ENCODE peak calls at places on chromosome X, in four cellular contexts. One of them, this sample, is unnamed.

GRCh38 chrX:12894074-12894691 is 12.2 kb upstream of the TLR8 start:
- DNase-seq in Peyer's patch: peak
- DNase-seq in GM12878: no peak
- DNase-seq in fibroblast of lung: no peak
- DNase-seq in this sample: no peak

GRCh38 chrX:68895339-68896250 is 66.8 kb downstream of the EFNB1 start:
- DNase-seq in Peyer's patch: peak
- DNase-seq in GM12878: no peak
- DNase-seq in fibroblast of lung: peak
- DNase-seq in this sample: no peak

GRCh38 chrX:73765776-73766465 is 202.9 kb downstream of the CHIC1 start:
- DNase-seq in Peyer's patch: no peak
- DNase-seq in GM12878: no peak
- DNase-seq in fibroblast of lung: no peak
- DNase-seq in this sample: no peak

GRCh38 chrX:45505214-45505613 is 304.5 kb upstream of the DIPK2B start:
- DNase-seq in Peyer's patch: no peak
- DNase-seq in GM12878: no peak
- DNase-seq in fibroblast of lung: peak
- DNase-seq in this sample: no peak

GRCh38 chrX:135625995-135626394 is 87.4 kb upstream of the CT45A1 start:
- DNase-seq in Peyer's patch: no peak
- DNase-seq in GM12878: no peak
- DNase-seq in fibroblast of lung: no peak
- DNase-seq in this sample: no peak

GRCh38 chrX:121831601-121832000 is 784.2 kb downstream of the GLUD2 start:
- DNase-seq in Peyer's patch: no peak
- DNase-seq in GM12878: no peak
- DNase-seq in fibroblast of lung: peak
- DNase-seq in this sample: no peak

GRCh38 chrX:132532955-132533354 is 44.1 kb upstream of the MBNL3 start:
- DNase-seq in Peyer's patch: no peak
- DNase-seq in GM12878: no peak
- DNase-seq in fibroblast of lung: peak
- DNase-seq in this sample: no peak

GRCh38 chrX:153333271-153333670 is 682 bp upstream of the ZNF275 start:
- DNase-seq in Peyer's patch: no peak
- DNase-seq in GM12878: no peak
- DNase-seq in fibroblast of lung: peak
- DNase-seq in this sample: no peak

GRCh38 chrX:46574941-46575381 is 1.4 kb downstream of the CHST7 start:
- DNase-seq in Peyer's patch: no peak
- DNase-seq in GM12878: no peak
- DNase-seq in fibroblast of lung: peak
- DNase-seq in this sample: no peak

GRCh38 chrX:37420179-37420578 is 71.0 kb downstream of the PRRG1 start:
- DNase-seq in Peyer's patch: no peak
- DNase-seq in GM12878: no peak
- DNase-seq in fibroblast of lung: no peak
- DNase-seq in this sample: no peak

GRCh38 chrX:87661761-87662160 is 144.2 kb downstream of the KLHL4 start:
- DNase-seq in Peyer's patch: no peak
- DNase-seq in GM12878: no peak
- DNase-seq in fibroblast of lung: no peak
- DNase-seq in this sample: no peak

GRCh38 chrX:87663421-87663820 is 145.8 kb downstream of the KLHL4 start:
- DNase-seq in Peyer's patch: no peak
- DNase-seq in GM12878: no peak
- DNase-seq in fibroblast of lung: no peak
- DNase-seq in this sample: no peak

GRCh38 chrX:87664381-87664780 is 146.8 kb downstream of the KLHL4 start:
- DNase-seq in Peyer's patch: no peak
- DNase-seq in GM12878: no peak
- DNase-seq in fibroblast of lung: peak
- DNase-seq in this sample: no peak
- TF ChIP-seq CTCF in Peyer's patch: peak
- TF ChIP-seq CTCF in GM12878: peak
- TF ChIP-seq CTCF in fibroblast of lung: no peak
- TF ChIP-seq CTCF in this sample: peak

GRCh38 chrX:154411322-154411980 is at the start of gene TAFAZZIN:
- DNase-seq in Peyer's patch: peak
- DNase-seq in GM12878: no peak
- DNase-seq in fibroblast of lung: peak
- DNase-seq in this sample: no peak

GRCh38 chrX:154412468-154412867 is 1.1 kb downstream of the TAFAZZIN start:
- DNase-seq in Peyer's patch: no peak
- DNase-seq in GM12878: no peak
- DNase-seq in fibroblast of lung: no peak
- DNase-seq in this sample: no peak

GRCh38 chrX:154411981-154412340 is 622 bp downstream of the TAFAZZIN start:
- DNase-seq in Peyer's patch: peak
- DNase-seq in GM12878: no peak
- DNase-seq in fibroblast of lung: peak
- DNase-seq in this sample: no peak

GRCh38 chrX:154409222-154409871 is at the start of gene DNASE1L1:
- DNase-seq in Peyer's patch: peak
- DNase-seq in GM12878: no peak
- DNase-seq in fibroblast of lung: peak
- DNase-seq in this sample: no peak

DNA sequence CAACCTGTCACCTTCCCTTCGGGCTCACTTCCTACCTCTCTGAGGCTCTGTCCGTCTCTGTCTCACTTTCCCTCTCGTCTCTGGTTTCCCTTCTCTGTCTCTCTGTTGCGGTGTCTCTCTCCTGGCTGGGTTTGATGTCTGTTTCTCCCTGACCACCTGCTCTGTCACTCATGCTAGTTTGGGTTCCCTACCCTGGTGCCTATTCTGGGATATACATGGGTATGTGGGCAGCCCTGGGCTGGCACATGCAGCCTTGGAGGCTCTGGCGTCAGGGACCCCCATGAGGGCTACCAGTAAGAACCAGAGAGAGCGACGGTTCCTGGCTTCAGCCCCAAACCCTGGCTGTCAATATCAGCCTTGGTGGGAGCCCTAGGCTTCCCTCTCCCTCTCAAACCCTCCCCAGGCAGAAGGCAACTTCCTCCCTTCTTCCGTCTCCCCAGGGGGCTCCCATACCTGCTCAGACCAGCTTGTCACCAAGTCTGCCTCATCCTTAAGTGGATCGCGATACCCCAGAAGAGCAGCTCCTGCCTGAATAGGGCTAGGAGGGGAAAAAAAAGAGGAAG is 314 bp downstream of the DNASE1L1 start:
- DNase-seq in Peyer's patch: no peak
- DNase-seq in GM12878: no peak
- DNase-seq in fibroblast of lung: no peak
- DNase-seq in this sample: no peak
- H3K4me3 ChIP-seq in Peyer's patch: peak
- H3K4me3 ChIP-seq in GM12878: no peak
- H3K4me3 ChIP-seq in fibroblast of lung: peak
- H3K4me3 ChIP-seq in this sample: peak

GRCh38 chrX:20066968-20067708 is 49.6 kb downstream of the MAP7D2 start:
- DNase-seq in Peyer's patch: no peak
- DNase-seq in GM12878: no peak
- DNase-seq in fibroblast of lung: peak
- DNase-seq in this sample: no peak
- TF ChIP-seq CTCF in Peyer's patch: peak
- TF ChIP-seq CTCF in GM12878: peak
- TF ChIP-seq CTCF in fibroblast of lung: peak
- TF ChIP-seq CTCF in this sample: peak

GRCh38 chrX:150569155-150569477 is 695 bp downstream of the MTM1 start:
- DNase-seq in Peyer's patch: no peak
- DNase-seq in GM12878: no peak
- DNase-seq in fibroblast of lung: no peak
- DNase-seq in this sample: no peak

GRCh38 chrX:150565551-150565950 is 2.9 kb upstream of the MTM1 start:
- DNase-seq in Peyer's patch: no peak
- DNase-seq in GM12878: no peak
- DNase-seq in fibroblast of lung: no peak
- DNase-seq in this sample: no peak

GRCh38 chrX:150568320-150569154 is at the start of gene MTM1:
- DNase-seq in Peyer's patch: peak
- DNase-seq in GM12878: peak
- DNase-seq in fibroblast of lung: peak
- DNase-seq in this sample: peak

GRCh38 chrX:150566734-150567182 is 1.7 kb upstream of the MTM1 start:
- DNase-seq in Peyer's patch: no peak
- DNase-seq in GM12878: no peak
- DNase-seq in fibroblast of lung: no peak
- DNase-seq in this sample: no peak

DNA sequence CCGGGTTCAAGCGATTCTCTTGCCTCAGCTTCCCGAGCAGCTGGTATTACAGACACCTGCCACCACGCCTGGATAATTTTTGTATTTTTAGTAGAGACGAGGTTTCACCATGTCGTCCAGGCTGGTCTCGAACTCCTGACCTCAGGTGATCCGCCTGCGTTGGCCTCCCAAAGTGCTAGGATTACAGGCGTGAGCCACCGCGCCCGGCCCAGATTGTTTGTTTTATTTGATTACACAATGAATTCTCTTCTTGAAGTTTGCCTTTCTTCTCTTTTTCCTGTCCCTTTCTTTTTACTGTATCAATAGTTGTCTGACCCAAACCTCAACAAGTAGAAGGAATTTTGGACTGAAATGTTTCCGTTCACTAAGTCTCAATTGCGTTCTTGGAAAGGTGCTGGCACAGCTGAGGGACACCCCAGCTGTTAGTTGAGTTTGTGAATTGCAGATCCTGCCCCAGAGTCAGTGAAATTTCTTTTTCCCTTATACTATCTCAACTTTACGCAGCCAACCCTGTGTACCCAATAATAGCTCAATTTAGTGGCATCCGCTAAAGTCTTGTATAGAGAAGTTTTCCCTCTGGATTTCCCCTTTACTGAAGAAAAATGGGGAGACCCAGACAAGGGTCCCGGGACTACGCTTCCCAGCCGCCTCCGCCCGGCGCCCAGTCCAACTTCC is 639 bp upstream of the MTM1 start:
- DNase-seq in Peyer's patch: no peak
- DNase-seq in GM12878: no peak
- DNase-seq in fibroblast of lung: no peak
- DNase-seq in this sample: no peak
- H3K4me3 ChIP-seq in Peyer's patch: peak
- H3K4me3 ChIP-seq in GM12878: peak
- H3K4me3 ChIP-seq in fibroblast of lung: peak
- H3K4me3 ChIP-seq in this sample: peak

DNA sequence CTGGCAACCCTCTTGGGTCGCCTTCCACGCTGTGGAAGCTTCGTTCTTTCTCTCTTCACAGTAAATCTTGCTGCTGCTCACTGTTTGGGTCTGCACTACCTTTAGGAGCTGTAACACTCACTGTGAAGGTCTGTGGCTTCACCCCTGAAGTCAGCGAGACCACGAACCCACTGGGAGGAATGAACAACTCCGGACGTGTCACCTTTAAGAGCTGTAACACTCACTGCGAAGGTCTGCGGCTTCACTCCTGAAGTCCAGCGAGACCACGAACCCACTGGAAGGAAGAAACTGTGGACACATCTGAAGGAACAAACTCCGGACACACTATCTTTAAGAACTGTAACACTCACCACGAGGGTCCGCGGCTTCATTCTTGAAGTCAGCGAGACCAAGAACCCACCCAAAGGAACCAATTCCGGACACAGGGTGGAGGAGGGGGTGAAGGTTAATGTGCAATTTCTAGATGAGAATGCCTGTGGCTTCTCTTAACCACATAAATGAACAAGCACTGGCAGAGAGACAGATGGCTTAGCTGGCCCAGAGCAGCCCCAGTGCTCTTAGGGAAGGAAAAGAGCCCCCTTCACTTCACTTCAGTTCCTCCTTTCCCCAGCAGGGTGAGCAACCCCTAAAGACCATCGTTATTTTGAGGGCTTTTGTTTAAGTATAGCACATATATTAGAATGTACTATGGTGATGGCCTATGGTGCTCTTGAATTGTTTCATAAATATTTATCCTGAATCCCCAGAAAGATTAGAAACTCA is 73.0 kb downstream of the LUZP4 start:
- DNase-seq in Peyer's patch: no peak
- DNase-seq in GM12878: no peak
- DNase-seq in fibroblast of lung: peak
- DNase-seq in this sample: no peak
- TF ChIP-seq CTCF in Peyer's patch: no peak
- TF ChIP-seq CTCF in GM12878: peak
- TF ChIP-seq CTCF in fibroblast of lung: no peak
- TF ChIP-seq CTCF in this sample: no peak

DNA sequence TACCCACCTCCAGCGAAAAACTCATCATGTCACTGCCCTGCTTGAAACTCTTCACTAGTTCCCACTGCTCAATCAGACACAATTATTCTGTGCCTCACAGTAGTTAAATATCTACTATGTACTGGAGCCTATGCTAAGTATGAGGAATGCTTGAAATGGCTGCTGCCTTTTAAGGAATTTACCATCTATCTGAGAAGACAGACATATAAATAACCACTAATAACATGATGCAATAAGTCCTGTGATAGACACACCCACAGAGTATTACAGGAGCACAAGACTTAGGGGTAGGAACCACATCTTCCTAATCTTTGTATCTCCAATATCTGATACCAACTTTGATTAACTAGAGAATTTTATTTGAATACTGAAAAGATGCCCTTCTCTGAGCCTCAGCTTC is 21.1 kb downstream of the SLC25A53 start:
- DNase-seq in Peyer's patch: no peak
- DNase-seq in GM12878: no peak
- DNase-seq in fibroblast of lung: peak
- DNase-seq in this sample: no peak
- H3K4me3 ChIP-seq in Peyer's patch: no peak
- H3K4me3 ChIP-seq in GM12878: no peak
- H3K4me3 ChIP-seq in fibroblast of lung: peak
- H3K4me3 ChIP-seq in this sample: no peak

DNA sequence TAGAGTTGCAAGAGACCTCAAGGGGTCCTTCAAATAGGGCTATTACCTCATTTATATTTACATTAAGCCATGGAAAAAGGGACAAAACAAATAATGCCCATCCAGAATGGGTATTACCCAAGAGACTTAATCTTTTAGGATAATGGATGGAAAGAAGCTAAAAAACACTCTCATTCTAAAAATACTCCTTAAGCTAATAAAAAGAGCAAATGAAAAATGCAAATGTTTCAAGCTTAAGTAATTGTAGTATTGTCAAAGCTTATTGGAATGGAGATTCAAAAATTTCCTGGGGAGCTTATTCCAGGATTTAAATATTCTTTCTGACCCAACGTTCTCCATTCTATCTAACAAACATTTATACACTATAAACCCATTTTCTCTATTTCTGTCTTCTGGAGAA is 107.8 kb upstream of the SPIN4 start:
- DNase-seq in Peyer's patch: no peak
- DNase-seq in GM12878: no peak
- DNase-seq in fibroblast of lung: no peak
- DNase-seq in this sample: no peak
- TF ChIP-seq CTCF in Peyer's patch: no peak
- TF ChIP-seq CTCF in GM12878: no peak
- TF ChIP-seq CTCF in fibroblast of lung: no peak
- TF ChIP-seq CTCF in this sample: no peak

DNA sequence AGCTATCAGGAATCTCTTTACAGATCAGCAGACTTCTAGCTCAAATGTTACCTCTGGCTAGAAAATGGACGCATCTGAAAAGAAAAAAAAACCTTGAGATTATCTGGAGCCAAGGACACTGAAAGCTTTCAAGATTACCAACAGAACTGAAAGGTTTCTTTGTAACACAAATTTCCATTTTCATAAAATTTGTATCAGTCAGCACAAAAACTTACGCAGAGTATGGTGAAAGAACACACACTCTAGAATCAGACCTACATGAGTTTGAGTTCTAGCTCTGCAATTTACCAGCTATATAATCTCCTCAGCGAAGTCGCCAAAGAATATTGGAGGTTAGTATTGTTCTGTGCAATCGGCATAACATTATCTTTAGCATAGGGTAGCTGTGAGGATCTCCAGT is 1.8 kb downstream of the TAB3 start:
- DNase-seq in Peyer's patch: no peak
- DNase-seq in GM12878: no peak
- DNase-seq in fibroblast of lung: no peak
- DNase-seq in this sample: no peak
- H3K4me3 ChIP-seq in Peyer's patch: no peak
- H3K4me3 ChIP-seq in GM12878: peak
- H3K4me3 ChIP-seq in fibroblast of lung: no peak
- H3K4me3 ChIP-seq in this sample: peak